ENCODE peak calls at places on chromosome 22, in six cellular contexts. One of them, this sample, is unnamed.

GRCh38 chr22:42719133-42719532 is 1.5 kb downstream of the A4GALT start:
- DNase-seq in fibroblast of pulmonary artery: no peak
- DNase-seq in small intestine: no peak
- DNase-seq in H7: no peak
- DNase-seq in heart right ventricle: no peak
- DNase-seq in choroid plexus epithelial cell: no peak
- DNase-seq in this sample: no peak

GRCh38 chr22:46149493-46149997 is 781 bp upstream of the PPARA start:
- DNase-seq in fibroblast of pulmonary artery: peak
- DNase-seq in small intestine: peak
- DNase-seq in heart right ventricle: peak
- DNase-seq in H7: no peak
- DNase-seq in choroid plexus epithelial cell: no peak
- DNase-seq in this sample: no peak

GRCh38 chr22:23583153-23583552 is 3.1 kb upstream of the IGLL1 start:
- DNase-seq in H7: no peak
- DNase-seq in choroid plexus epithelial cell: no peak
- DNase-seq in small intestine: no peak
- DNase-seq in heart right ventricle: no peak
- DNase-seq in fibroblast of pulmonary artery: no peak
- DNase-seq in this sample: no peak

GRCh38 chr22:45216133-45217003 is 24.3 kb downstream of the KIAA0930 start:
- DNase-seq in heart right ventricle: peak
- DNase-seq in small intestine: no peak
- DNase-seq in choroid plexus epithelial cell: peak
- DNase-seq in H7: peak
- DNase-seq in fibroblast of pulmonary artery: peak
- DNase-seq in this sample: no peak

GRCh38 chr22:25334091-25334490 is 114.7 kb downstream of the CRYBB2 start:
- DNase-seq in H7: peak
- DNase-seq in heart right ventricle: peak
- DNase-seq in fibroblast of pulmonary artery: peak
- DNase-seq in choroid plexus epithelial cell: peak
- DNase-seq in small intestine: peak
- DNase-seq in this sample: no peak

GRCh38 chr22:44057411-44057987 is 33.4 kb downstream of the PARVB start:
- DNase-seq in H7: no peak
- DNase-seq in fibroblast of pulmonary artery: peak
- DNase-seq in choroid plexus epithelial cell: peak
- DNase-seq in heart right ventricle: peak
- DNase-seq in small intestine: no peak
- DNase-seq in this sample: no peak

GRCh38 chr22:20578707-20579106 is 71.3 kb downstream of the MED15 start:
- DNase-seq in choroid plexus epithelial cell: no peak
- DNase-seq in fibroblast of pulmonary artery: no peak
- DNase-seq in H7: no peak
- DNase-seq in heart right ventricle: no peak
- DNase-seq in small intestine: no peak
- DNase-seq in this sample: no peak

GRCh38 chr22:28116261-28116673 is 197.2 kb upstream of the PITPNB start:
- DNase-seq in H7: no peak
- DNase-seq in choroid plexus epithelial cell: peak
- DNase-seq in fibroblast of pulmonary artery: peak
- DNase-seq in small intestine: no peak
- DNase-seq in heart right ventricle: peak
- DNase-seq in this sample: peak

GRCh38 chr22:38782402-38783094 is 11.4 kb downstream of the DNAL4 start:
- DNase-seq in heart right ventricle: no peak
- DNase-seq in choroid plexus epithelial cell: peak
- DNase-seq in fibroblast of pulmonary artery: peak
- DNase-seq in H7: peak
- DNase-seq in small intestine: no peak
- DNase-seq in this sample: no peak

GRCh38 chr22:24859587-24859986 is 53.6 kb downstream of the SGSM1 start:
- DNase-seq in heart right ventricle: no peak
- DNase-seq in choroid plexus epithelial cell: no peak
- DNase-seq in fibroblast of pulmonary artery: no peak
- DNase-seq in small intestine: no peak
- DNase-seq in H7: no peak
- DNase-seq in this sample: no peak

GRCh38 chr22:28917747-28918543 is 34.6 kb downstream of the ZNRF3 start:
- DNase-seq in fibroblast of pulmonary artery: peak
- DNase-seq in H7: peak
- DNase-seq in choroid plexus epithelial cell: peak
- DNase-seq in small intestine: peak
- DNase-seq in heart right ventricle: peak
- DNase-seq in this sample: no peak

GRCh38 chr22:31449521-31449920 is 40.1 kb downstream of the EIF4ENIF1 start:
- DNase-seq in small intestine: no peak
- DNase-seq in fibroblast of pulmonary artery: no peak
- DNase-seq in H7: no peak
- DNase-seq in heart right ventricle: no peak
- DNase-seq in choroid plexus epithelial cell: no peak
- DNase-seq in this sample: no peak

GRCh38 chr22:25563757-25564319 is 637 bp upstream of the GRK3 start:
- DNase-seq in choroid plexus epithelial cell: peak
- DNase-seq in heart right ventricle: no peak
- DNase-seq in H7: peak
- DNase-seq in fibroblast of pulmonary artery: no peak
- DNase-seq in small intestine: no peak
- DNase-seq in this sample: no peak

GRCh38 chr22:36588285-36588684 is 59.3 kb upstream of the EIF3D start:
- DNase-seq in fibroblast of pulmonary artery: no peak
- DNase-seq in small intestine: no peak
- DNase-seq in choroid plexus epithelial cell: no peak
- DNase-seq in H7: no peak
- DNase-seq in heart right ventricle: no peak
- DNase-seq in this sample: no peak

GRCh38 chr22:32904044-32904443 is 102.5 kb downstream of the TIMP3 start:
- DNase-seq in choroid plexus epithelial cell: peak
- DNase-seq in heart right ventricle: no peak
- DNase-seq in fibroblast of pulmonary artery: peak
- DNase-seq in small intestine: peak
- DNase-seq in H7: peak
- DNase-seq in this sample: no peak

DNA sequence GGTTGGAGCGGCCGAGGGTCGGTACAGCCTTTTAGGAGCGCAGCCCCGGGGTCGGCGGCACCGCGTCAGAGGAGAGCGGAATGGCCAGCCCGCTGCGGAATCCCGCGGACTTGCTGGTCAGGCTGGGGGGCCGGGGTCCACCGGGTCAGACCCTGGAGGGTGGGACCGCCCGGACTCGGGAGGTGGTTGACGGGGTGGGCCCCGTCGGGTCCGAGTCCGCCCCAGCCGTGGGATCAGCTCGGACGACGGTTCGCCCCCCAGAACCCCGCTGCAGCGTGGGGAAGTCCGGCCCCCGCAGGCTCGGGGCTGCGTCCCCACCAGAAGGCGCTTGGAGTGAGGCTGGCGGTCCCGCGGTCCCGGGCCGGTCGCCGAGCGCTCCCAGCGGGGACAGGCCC is 301 bp upstream of the ADM2 start:
- DNase-seq in small intestine: no peak
- DNase-seq in fibroblast of pulmonary artery: no peak
- DNase-seq in choroid plexus epithelial cell: no peak
- DNase-seq in H7: no peak
- DNase-seq in heart right ventricle: no peak
- DNase-seq in this sample: no peak
- H3K4me3 ChIP-seq in small intestine: peak
- H3K4me3 ChIP-seq in fibroblast of pulmonary artery: peak
- H3K4me3 ChIP-seq in choroid plexus epithelial cell: peak
- H3K4me3 ChIP-seq in H7: peak
- H3K4me3 ChIP-seq in heart right ventricle: peak
- H3K4me3 ChIP-seq in this sample: peak

DNA sequence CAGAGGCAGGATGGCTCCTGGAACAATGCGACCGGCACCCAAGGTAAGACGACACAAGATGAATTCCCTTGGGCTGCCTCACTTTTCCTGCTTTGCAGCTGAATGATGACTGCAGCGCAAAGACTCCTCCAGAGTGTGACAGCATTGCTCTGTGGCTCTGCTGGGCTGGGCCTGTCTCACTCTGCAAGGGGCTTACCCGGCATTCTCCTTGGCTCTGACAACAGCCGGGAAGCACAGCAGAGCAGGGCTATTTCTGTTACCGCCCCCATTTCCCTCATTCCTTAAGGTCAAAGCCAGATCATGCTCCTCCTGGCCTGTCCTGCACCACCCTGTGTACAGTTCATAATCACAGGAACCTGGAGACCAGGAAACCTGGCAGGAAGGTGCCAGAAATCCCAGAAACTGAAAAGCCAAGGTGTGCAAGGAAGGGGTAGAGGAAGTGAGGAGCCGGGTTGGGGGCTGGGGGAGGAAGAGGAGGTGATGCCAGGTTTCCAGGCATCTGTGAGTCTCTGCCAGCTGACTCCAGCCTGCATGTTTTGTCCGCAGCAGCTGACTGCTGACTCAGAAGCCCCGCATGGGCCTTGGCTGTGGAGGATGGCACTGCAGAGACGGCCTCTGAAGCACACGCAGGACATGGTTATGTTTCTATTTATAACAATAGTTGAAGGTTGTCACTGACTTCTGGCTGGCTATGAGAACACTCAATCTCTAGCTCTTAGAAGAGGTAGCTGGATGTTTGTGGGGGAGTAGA is 113.6 kb downstream of the MICAL3 start:
- DNase-seq in small intestine: no peak
- DNase-seq in heart right ventricle: peak
- DNase-seq in choroid plexus epithelial cell: peak
- DNase-seq in H7: peak
- DNase-seq in fibroblast of pulmonary artery: peak
- DNase-seq in this sample: peak
- H3K4me3 ChIP-seq in small intestine: no peak
- H3K4me3 ChIP-seq in heart right ventricle: no peak
- H3K4me3 ChIP-seq in choroid plexus epithelial cell: peak
- H3K4me3 ChIP-seq in H7: no peak
- H3K4me3 ChIP-seq in fibroblast of pulmonary artery: no peak
- H3K4me3 ChIP-seq in this sample: peak

GRCh38 chr22:30062256-30062655 is 18.0 kb upstream of the HORMAD2 start:
- DNase-seq in small intestine: no peak
- DNase-seq in heart right ventricle: no peak
- DNase-seq in H7: no peak
- DNase-seq in choroid plexus epithelial cell: no peak
- DNase-seq in fibroblast of pulmonary artery: no peak
- DNase-seq in this sample: no peak
- H3K4me3 ChIP-seq in small intestine: no peak
- H3K4me3 ChIP-seq in heart right ventricle: no peak
- H3K4me3 ChIP-seq in H7: no peak
- H3K4me3 ChIP-seq in choroid plexus epithelial cell: no peak
- H3K4me3 ChIP-seq in fibroblast of pulmonary artery: no peak
- H3K4me3 ChIP-seq in this sample: no peak

GRCh38 chr22:29932121-29932520 is 49.1 kb downstream of the MTMR3 start:
- DNase-seq in H7: no peak
- DNase-seq in heart right ventricle: no peak
- DNase-seq in small intestine: no peak
- DNase-seq in fibroblast of pulmonary artery: no peak
- DNase-seq in choroid plexus epithelial cell: no peak
- DNase-seq in this sample: no peak
- H3K4me3 ChIP-seq in H7: no peak
- H3K4me3 ChIP-seq in heart right ventricle: no peak
- H3K4me3 ChIP-seq in small intestine: no peak
- H3K4me3 ChIP-seq in fibroblast of pulmonary artery: no peak
- H3K4me3 ChIP-seq in choroid plexus epithelial cell: no peak
- H3K4me3 ChIP-seq in this sample: no peak

GRCh38 chr22:18146389-18146753 is 3.6 kb upstream of the USP18 start:
- DNase-seq in H7: no peak
- DNase-seq in choroid plexus epithelial cell: no peak
- DNase-seq in small intestine: no peak
- DNase-seq in fibroblast of pulmonary artery: no peak
- DNase-seq in heart right ventricle: no peak
- DNase-seq in this sample: no peak
- H3K4me3 ChIP-seq in H7: no peak
- H3K4me3 ChIP-seq in choroid plexus epithelial cell: no peak
- H3K4me3 ChIP-seq in small intestine: no peak
- H3K4me3 ChIP-seq in fibroblast of pulmonary artery: no peak
- H3K4me3 ChIP-seq in heart right ventricle: no peak
- H3K4me3 ChIP-seq in this sample: no peak

GRCh38 chr22:26902401-26903029 is 245.1 kb downstream of the MIAT start:
- DNase-seq in H7: no peak
- DNase-seq in fibroblast of pulmonary artery: no peak
- DNase-seq in small intestine: no peak
- DNase-seq in heart right ventricle: no peak
- DNase-seq in choroid plexus epithelial cell: no peak
- DNase-seq in this sample: no peak
- H3K4me3 ChIP-seq in H7: peak
- H3K4me3 ChIP-seq in fibroblast of pulmonary artery: no peak
- H3K4me3 ChIP-seq in small intestine: no peak
- H3K4me3 ChIP-seq in heart right ventricle: no peak
- H3K4me3 ChIP-seq in choroid plexus epithelial cell: no peak
- H3K4me3 ChIP-seq in this sample: no peak